ENCODE peak calls at places on chromosomes 13 and 19, in four cellular contexts. F is IMR-90, I is mesendoderm, Z is H1. V is an unnamed sample.

GRCh38 chr13:99176309-99177276 is 24.1 kb upstream of the UBAC2 start:
- DNase-seq in F (peak), I (peak), Z (peak), V (peak)

GRCh38 chr19:3809881-3810707 is 23.9 kb upstream of the MATK start:
- DNase-seq in F (no peak), I (no peak), Z (no peak), V (no peak)

GRCh38 chr19:45079063-45079910 is at the start of gene GEMIN7:
- DNase-seq in F (peak), I (peak), Z (peak), V (peak)

GRCh38 chr13:99197257-99197651 is 3.4 kb upstream of the UBAC2 start:
- DNase-seq in F (no peak), I (no peak), Z (no peak), V (no peak)

GRCh38 chr13:50693755-50694154 is 149.7 kb downstream of the DLEU7 start:
- DNase-seq in F (no peak), I (peak), Z (no peak), V (no peak)

GRCh38 chr19:49196527-49197240 is 39.1 kb downstream of the TRPM4 start:
- DNase-seq in F (no peak), I (no peak), Z (no peak), V (no peak)

GRCh38 chr19:47145639-47146486 is 15.2 kb downstream of the SAE1 start:
- DNase-seq in F (no peak), I (no peak), Z (no peak), V (no peak)

GRCh38 chr13:73767191-73767741 is 366.9 kb downstream of the KLF12 start:
- DNase-seq in F (peak), I (peak), Z (no peak), V (peak)

GRCh38 chr19:2529473-2529918 is 53.6 kb downstream of the GADD45B start:
- DNase-seq in F (peak), I (peak), Z (no peak), V (no peak)

GRCh38 chr13:112792511-112792910 is 102.7 kb downstream of the ATP11A start:
- DNase-seq in F (no peak), I (no peak), Z (peak), V (peak)

GRCh38 chr19:11089254-11090013 is at the start of gene LDLR:
- DNase-seq in F (peak), I (peak), Z (peak), V (peak)

GRCh38 chr13:93246069-93246468 is 19.5 kb downstream of the GPC6 start:
- DNase-seq in F (no peak), I (no peak), Z (no peak), V (no peak)
- H3K56ac ChIP-seq in F (no peak), I (no peak), Z (no peak), V (no peak)

DNA sequence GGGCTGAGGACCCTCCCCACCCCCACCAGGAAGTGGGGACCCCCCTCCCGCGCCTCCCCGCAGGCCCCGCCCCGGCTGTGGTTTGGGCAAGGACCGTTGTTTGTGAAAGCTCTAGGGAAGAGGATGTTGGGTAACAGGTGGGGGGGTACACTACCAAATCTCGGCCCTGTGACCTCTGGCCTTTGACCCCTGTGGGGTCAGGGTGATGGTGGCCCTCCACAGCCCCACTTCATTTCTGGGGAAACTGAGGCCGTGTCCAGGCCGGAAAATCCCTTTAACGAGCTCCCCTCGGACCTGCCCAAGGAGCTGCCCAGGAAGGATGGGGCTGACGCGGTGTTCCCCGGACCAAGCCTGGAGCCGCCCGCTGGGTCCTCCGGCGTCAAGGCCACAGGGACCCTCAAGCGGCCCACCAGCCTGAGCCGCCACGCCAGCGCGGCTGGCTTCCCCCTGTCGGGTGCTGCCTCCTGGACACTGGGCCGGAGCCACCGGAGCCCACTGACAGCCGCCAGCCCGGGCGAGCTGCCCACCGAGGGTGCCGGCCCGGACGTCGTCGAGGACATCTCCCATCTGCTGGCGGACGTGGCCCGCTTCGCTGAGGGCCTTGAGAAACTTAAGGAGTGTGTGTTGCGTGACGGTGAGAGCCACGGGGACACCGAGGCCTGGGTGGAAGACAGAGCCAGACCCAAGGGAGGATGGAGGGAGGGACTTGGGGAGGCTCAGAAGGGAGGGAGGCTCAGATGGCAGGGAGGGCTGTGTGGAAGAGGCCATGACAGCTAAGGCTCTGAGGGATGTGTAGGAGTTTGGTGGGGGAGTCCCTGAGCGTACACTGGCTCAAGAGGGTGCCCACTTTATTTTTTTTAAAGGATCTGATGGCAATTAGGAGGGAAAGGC is 1.4 kb downstream of the ARHGAP45 start:
- DNase-seq in F (no peak), I (no peak), Z (peak), V (no peak)
- H3K56ac ChIP-seq in F (no peak), I (no peak), Z (no peak), V (no peak)

DNA sequence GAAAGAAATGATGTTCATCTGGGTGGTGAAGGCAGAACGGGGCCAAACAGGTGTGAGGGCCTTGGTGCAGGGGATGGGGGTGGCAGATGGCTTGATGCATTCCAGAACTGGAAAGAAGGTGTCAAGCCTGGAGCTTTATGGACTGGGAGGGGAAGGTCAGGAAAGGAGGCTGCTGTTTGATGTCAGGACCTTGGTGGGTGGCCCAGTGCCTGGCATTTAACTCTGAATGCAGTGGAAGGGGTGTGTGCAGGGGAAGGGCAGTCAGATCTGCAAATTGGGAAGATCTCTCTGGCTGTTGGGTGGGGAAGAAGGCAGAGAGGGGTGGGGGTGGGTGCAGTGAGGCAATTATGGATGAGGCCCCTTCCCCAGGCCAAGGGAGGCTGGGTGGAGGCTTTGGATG is 11.7 kb downstream of the KCTD15 start:
- DNase-seq in F (no peak), I (no peak), Z (no peak), V (no peak)
- H3K56ac ChIP-seq in F (no peak), I (no peak), Z (no peak), V (no peak)

DNA sequence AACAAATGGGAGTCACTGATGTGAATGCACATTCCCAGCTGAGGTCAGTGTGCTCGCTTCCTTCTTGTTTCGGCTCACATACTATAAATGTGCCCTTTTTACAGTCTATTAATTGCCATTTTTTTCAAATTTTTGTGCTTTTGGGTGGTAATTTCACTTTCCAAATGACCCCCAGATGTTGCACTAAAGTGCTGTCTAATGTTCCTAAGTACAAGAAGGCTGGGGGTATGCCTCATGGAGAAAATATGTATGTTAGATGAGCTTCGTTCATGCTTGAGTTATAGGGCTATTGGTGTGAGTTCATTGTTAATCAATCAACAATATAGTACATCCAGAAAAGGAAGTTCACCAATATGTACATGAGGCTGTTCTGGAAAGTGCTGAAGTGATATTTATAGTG is 84.7 kb downstream of the KL start:
- DNase-seq in F (no peak), I (no peak), Z (no peak), V (no peak)
- H3K56ac ChIP-seq in F (no peak), I (no peak), Z (no peak), V (no peak)

GRCh38 chr13:21150013-21150412 is 26.3 kb downstream of the SKA3 start:
- DNase-seq in F (no peak), I (no peak), Z (no peak), V (no peak)
- H3K56ac ChIP-seq in F (no peak), I (no peak), Z (no peak), V (no peak)

GRCh38 chr19:35301961-35302360 is 10.0 kb downstream of the MAG start:
- DNase-seq in F (no peak), I (no peak), Z (no peak), V (no peak)

GRCh38 chr19:35303357-35303915 is 11.5 kb downstream of the MAG start:
- DNase-seq in F (no peak), I (no peak), Z (no peak), V (no peak)

GRCh38 chr19:35304036-35304435 is 12.1 kb downstream of the MAG start:
- DNase-seq in F (no peak), I (no peak), Z (no peak), V (no peak)

GRCh38 chr19:35300340-35300649 is 8.3 kb downstream of the MAG start:
- DNase-seq in F (no peak), I (no peak), Z (no peak), V (no peak)

DNA sequence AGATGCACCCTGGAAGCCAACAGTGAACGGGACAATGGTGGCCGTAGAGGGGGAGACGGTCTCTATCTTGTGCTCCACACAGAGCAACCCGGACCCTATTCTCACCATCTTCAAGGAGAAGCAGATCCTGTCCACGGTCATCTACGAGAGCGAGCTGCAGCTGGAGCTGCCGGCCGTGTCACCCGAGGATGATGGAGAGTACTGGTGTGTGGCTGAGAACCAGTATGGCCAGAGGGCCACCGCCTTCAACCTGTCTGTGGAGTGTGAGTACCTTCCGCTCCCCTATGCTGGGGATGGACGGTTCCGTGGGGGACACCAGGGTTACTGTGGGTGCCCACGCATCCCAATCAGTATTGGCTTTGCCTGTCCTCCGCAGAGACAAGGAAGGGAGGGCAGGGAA is 10.5 kb downstream of the MAG start:
- DNase-seq in F (no peak), I (no peak), Z (no peak), V (no peak)
- H3K56ac ChIP-seq in F (no peak), I (no peak), Z (no peak), V (no peak)

GRCh38 chr13:43023244-43023931 is at the start of gene DNAJC15:
- DNase-seq in F (peak), I (peak), Z (peak), V (peak)

GRCh38 chr13:43016226-43016625 is 7.2 kb upstream of the DNAJC15 start:
- DNase-seq in F (no peak), I (no peak), Z (no peak), V (no peak)

GRCh38 chr13:43020794-43021193 is 2.6 kb upstream of the DNAJC15 start:
- DNase-seq in F (no peak), I (no peak), Z (no peak), V (no peak)

GRCh38 chr13:43021926-43022670 is 1.3 kb upstream of the DNAJC15 start:
- DNase-seq in F (peak), I (no peak), Z (no peak), V (no peak)

DNA sequence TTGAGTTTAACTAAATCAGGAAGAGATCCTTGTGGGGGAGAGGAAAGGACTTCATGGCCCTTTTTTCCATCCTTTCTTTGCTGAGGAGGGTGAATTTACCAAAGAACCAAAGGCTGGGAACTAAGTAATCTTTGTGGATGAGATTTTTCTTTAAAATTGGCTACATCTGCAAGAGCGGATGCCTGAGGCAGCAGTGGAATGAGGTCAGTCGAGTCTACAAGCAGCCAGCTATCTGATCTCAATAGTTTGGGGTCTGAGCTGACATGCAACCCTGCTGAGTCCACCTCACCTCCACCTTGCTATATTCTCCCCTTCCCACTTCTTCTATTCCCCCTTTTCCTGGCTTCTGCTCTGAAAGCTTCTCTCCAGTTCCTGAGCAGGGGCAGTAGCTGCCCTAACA is 3.6 kb upstream of the DNAJC15 start:
- DNase-seq in F (no peak), I (peak), Z (no peak), V (no peak)
- H3K56ac ChIP-seq in F (no peak), I (peak), Z (no peak), V (no peak)

GRCh38 chr13:80303225-80303811 is 37.6 kb downstream of the SPRY2 start:
- DNase-seq in F (no peak), I (no peak), Z (no peak), V (no peak)
- H3K56ac ChIP-seq in F (no peak), I (no peak), Z (no peak), V (no peak)

DNA sequence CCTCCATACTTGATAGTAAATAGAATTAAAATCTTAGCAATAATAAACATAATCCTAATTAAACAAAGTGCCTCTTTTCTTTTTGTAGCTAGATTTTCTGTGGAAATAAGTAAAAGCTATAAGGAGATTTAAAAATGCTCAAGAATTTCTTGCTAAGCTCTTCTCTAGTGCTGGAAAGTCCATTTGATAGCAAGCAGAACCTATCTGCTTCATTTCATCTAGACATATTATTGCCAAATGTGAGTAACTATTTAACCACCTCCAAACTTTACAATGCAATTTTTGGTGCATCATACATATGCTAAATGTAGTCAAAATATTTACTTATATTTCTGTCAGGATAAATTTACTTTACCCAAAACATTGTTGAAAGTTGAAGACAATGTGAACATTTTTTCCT is 109.5 kb upstream of the POSTN start:
- DNase-seq in F (no peak), I (no peak), Z (no peak), V (no peak)
- H3K56ac ChIP-seq in F (no peak), I (no peak), Z (no peak), V (no peak)

DNA sequence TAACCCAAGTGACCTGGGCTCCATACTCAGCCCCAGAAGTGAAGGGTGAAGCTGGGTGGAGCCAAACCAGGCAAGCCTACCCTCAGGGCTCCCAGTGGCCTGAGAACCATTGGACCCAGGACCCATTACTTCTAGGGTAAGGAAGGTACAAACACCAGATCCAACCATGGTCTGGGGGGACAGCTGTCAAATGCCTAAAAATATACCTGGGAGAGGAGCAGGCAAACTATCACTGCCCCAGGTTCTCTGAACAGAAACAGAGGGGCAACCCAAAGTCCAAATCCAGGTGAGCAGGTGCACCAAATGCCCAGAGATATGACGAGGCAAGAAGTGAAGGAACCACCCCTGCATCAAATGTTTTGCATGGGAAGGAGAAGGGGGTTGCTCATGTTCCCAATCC is 6.1 kb upstream of the CEACAM7 start:
- DNase-seq in F (no peak), I (no peak), Z (no peak), V (peak)
- H3K56ac ChIP-seq in F (no peak), I (no peak), Z (no peak), V (no peak)

V was measured in H9.